ENCODE peak calls at places on chromosomes 5 and 9, in seven cellular contexts. S is PC-3, C is tibial nerve, N is heart left ventricle, R is GM06990, Q is IMR-90, P is left lung. J is an unnamed sample.

GRCh38 chr5:93926831-93927600 is 185.6 kb upstream of the POU5F2 start:
- DNase-seq in S (no peak), C (no peak), N (no peak), R (no peak), Q (peak; percentile 51), P (no peak), J (no peak)

GRCh38 chr5:151199581-151200185 is 24.2 kb downstream of the CCDC69 start:
- DNase-seq in S (no peak), C (no peak), N (no peak), R (no peak), Q (no peak), P (no peak), J (no peak)

GRCh38 chr9:71859939-71860338 is 51.1 kb downstream of the ABHD17B start:
- DNase-seq in S (no peak), C (no peak), N (no peak), R (no peak), Q (no peak), P (no peak), J (no peak)

GRCh38 chr9:98330831-98331230 is 75.4 kb upstream of the TBC1D2 start:
- DNase-seq in S (no peak), C (no peak), N (no peak), R (no peak), Q (peak; percentile 97), P (no peak), J (no peak)

GRCh38 chr5:26691486-26691885 is 346.9 kb downstream of the CDH9 start:
- DNase-seq in S (no peak), C (no peak), N (no peak), R (no peak), Q (no peak), P (no peak), J (no peak)

GRCh38 chr5:94884294-94884693 is 265.8 kb downstream of the SLF1 start:
- DNase-seq in S (no peak), C (peak; percentile 28), N (no peak), R (no peak), Q (no peak), P (no peak), J (no peak)

GRCh38 chr9:130541533-130541932 is 37.8 kb upstream of the FUBP3 start:
- DNase-seq in S (peak; percentile 15), C (no peak), N (no peak), R (no peak), Q (no peak), P (no peak), J (no peak)

GRCh38 chr9:115333671-115334070 is 215.7 kb upstream of the TNC start:
- DNase-seq in S (peak; percentile 41), C (no peak), N (no peak), R (no peak), Q (no peak), P (no peak), J (no peak)

GRCh38 chr5:427415-428087 is 15.4 kb upstream of the EXOC3 start:
- DNase-seq in S (no peak), C (no peak), N (no peak), R (no peak), Q (no peak), P (no peak), J (no peak)

GRCh38 chr9:33408087-33408486 is 5.7 kb upstream of the AQP7 start:
- DNase-seq in S (peak; percentile 67), C (no peak), N (no peak), R (no peak), Q (no peak), P (no peak), J (no peak)

GRCh38 chr9:138075496-138075895 is 197.9 kb downstream of the CACNA1B start:
- DNase-seq in S (no peak), C (no peak), N (no peak), R (no peak), Q (no peak), P (no peak), J (no peak)

GRCh38 chr5:108720416-108720815 is 27.3 kb upstream of the FER start:
- DNase-seq in S (peak; percentile 3), C (no peak), N (no peak), R (peak; percentile 59), Q (peak; percentile 21), P (no peak), J (no peak)

GRCh38 chr5:110038297-110038997 is 348.7 kb downstream of the MAN2A1 start:
- DNase-seq in S (no peak), C (no peak), N (no peak), R (no peak), Q (no peak), P (no peak), J (no peak)

GRCh38 chr9:133587051-133587450 is 22.1 kb downstream of the FAM163B start:
- DNase-seq in S (no peak), C (no peak), N (no peak), R (no peak), Q (no peak), P (no peak), J (no peak)

GRCh38 chr5:167916706-167917105 is 374.7 kb upstream of the WWC1 start:
- DNase-seq in S (no peak), C (peak; percentile 29), N (peak; percentile 11), R (no peak), Q (peak; percentile 21), P (peak; percentile 35), J (no peak)

GRCh38 chr5:2524620-2525019 is 226.9 kb downstream of the IRX2 start:
- DNase-seq in S (no peak), C (no peak), N (no peak), R (no peak), Q (no peak), P (no peak), J (no peak)

GRCh38 chr5:109830955-109831502 is 141.3 kb downstream of the MAN2A1 start:
- DNase-seq in S (peak; percentile 87), C (no peak), N (no peak), R (no peak), Q (peak; percentile 76), P (no peak), J (no peak)

GRCh38 chr9:127931092-127931881 is 710 bp upstream of the PIP5KL1 start:
- DNase-seq in S (peak; percentile 22), C (no peak), N (no peak), R (no peak), Q (peak; percentile 74), P (peak; percentile 86), J (no peak)

GRCh38 chr9:37943329-37944265 is 39.7 kb upstream of the SLC25A51 start:
- DNase-seq in S (peak; percentile 84), C (no peak), N (no peak), R (no peak), Q (peak; percentile 94), P (peak; percentile 64), J (no peak)

DNA sequence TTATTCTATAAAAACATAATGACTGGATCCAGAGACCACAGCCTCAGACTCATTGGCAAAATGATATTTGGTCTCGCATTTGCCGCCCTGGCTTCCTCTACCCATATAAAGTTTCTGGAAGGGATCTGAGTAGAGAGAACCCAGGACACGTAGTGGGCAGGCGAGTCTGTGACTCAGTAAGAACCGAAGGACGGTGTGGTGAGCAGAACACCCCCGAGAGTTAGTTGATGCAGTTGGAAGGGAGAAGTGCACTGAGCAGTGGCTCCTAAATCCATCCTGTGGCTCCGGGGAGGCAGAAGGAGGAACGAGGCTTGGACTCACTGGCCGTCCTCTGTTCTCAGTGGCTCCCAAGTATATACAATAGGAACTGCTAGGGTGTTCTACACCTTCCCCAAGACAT is 11.5 kb downstream of the SPRY4 start:
- DNase-seq in S (no peak), C (no peak), N (no peak), R (no peak), Q (no peak), P (no peak), J (no peak)
- H3K4me3 ChIP-seq in S (no peak overlapping the region), C (no peak overlapping the region), N (no peak overlapping the region), R (no peak overlapping the region), Q (no peak overlapping the region), P (no peak overlapping the region), J (no peak overlapping the region)

GRCh38 chr5:161530700-161531099 is 15.8 kb downstream of the GABRB2 start:
- DNase-seq in S (no peak), C (no peak), N (no peak), R (no peak), Q (no peak), P (no peak), J (no peak)

DNA sequence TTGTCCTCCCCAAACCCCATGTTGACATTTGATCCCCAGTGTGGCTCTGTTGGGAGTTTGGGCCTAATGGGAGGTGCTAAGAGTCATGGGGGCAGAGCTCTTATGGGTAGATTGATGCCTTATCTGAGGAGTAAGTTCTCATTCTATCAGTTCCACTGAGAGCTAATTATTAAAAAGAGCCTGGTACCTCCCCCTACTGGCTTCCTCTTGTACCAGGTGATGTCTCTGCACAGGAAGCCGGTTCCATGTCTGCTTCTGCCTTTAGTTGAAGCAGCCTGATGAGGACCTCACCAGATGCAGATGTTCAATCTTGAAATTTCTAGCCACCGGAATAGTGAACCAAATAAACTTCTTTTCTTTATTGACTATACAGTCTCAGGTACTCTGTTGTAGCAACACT is 10.8 kb downstream of the GABRB2 start:
- DNase-seq in S (no peak), C (no peak), N (no peak), R (no peak), Q (no peak), P (no peak), J (no peak)
- TF ChIP-seq CTCF in S (no peak), C (no peak), N (no peak), R (peak; percentile 56), Q (no peak), P (no peak), J (no peak)

GRCh38 chr9:93111001-93111370 is 15.0 kb downstream of the CARD19 start:
- DNase-seq in S (no peak), C (peak; percentile 4), N (no peak), R (no peak), Q (no peak), P (peak; percentile 27), J (no peak)

GRCh38 chr9:93111371-93112115 is 15.5 kb downstream of the CARD19 start:
- DNase-seq in S (peak; percentile 88), C (no peak), N (peak; percentile 6), R (peak; percentile 12), Q (peak; percentile 48), P (peak; percentile 64), J (no peak)

GRCh38 chr9:93114169-93114983 is 18.4 kb downstream of the CARD19 start:
- DNase-seq in S (no peak), C (no peak), N (peak; percentile 10), R (peak; percentile 6), Q (no peak), P (peak; percentile 36), J (no peak)

GRCh38 chr9:93112116-93112863 is 16.3 kb downstream of the CARD19 start:
- DNase-seq in S (no peak), C (no peak), N (peak; percentile 17), R (no peak), Q (no peak), P (peak; percentile 48), J (no peak)

DNA sequence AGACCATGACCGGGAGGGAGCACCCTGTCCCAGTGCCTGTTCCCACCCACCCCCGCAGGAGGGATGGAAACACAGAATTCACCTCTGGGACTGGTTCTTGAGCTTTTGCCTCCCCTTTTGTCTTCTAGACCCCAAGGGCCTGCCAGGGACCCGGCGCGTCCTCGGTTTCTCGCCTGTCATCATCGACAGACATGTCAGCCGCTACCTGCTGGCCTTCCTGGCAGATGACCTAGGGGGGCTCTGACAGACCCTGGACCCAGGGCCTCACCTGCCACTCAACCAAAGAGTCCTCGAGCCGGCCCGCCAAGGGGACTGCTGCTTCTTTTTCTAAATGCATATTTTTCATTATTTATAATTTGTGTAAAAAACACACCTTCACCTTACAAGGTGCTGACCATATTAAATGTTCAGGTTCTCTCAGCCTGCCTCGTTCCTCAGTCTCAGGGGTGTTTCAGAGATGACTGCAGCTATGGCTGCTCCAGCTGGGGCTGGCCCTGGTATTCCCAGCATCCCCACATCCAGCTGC is 16.9 kb downstream of the CARD19 start:
- DNase-seq in S (no peak), C (no peak), N (peak; percentile 5), R (peak; percentile 1), Q (no peak), P (peak; percentile 35), J (no peak)
- H3K36me3 ChIP-seq in S (no peaks in the 10 kb centered on the region), C (no peaks in the 10 kb centered on the region), N (no peaks in the 10 kb centered on the region), R (peaks cover 2% of the 10 kb centered on the region), Q (peaks cover 24% of the 10 kb centered on the region), P (peaks cover 51% of the 10 kb centered on the region), J (peaks cover 43% of the 10 kb centered on the region)

GRCh38 chr9:5552301-5552700 is 42.0 kb downstream of the PDCD1LG2 start:
- DNase-seq in S (no peak), C (no peak), N (no peak), R (no peak), Q (peak; percentile 79), P (no peak), J (no peak)
- H3K4me3 ChIP-seq in S (no peak overlapping the region), C (no peak overlapping the region), N (no peak overlapping the region), R (no peak overlapping the region), Q (no peak overlapping the region), P (no peak overlapping the region), J (no peak overlapping the region)

J was measured in CD8-positive, alpha-beta T cell.